ENCODE peak calls at places on chromosome 16, in six cellular contexts. X is tibial artery; L is stimulated activated CD8-positive, alpha-beta memory T cell treated with anti-CD3 and anti-CD28 coated beads, Interleukin-15, amount 100 ng/mL, for 24 hours; G is B cell; I is Calu3; Y is HFF-Myc. U is an unnamed sample.

GRCh38 chr16:52488837-52489289 is 58.1 kb downstream of the TOX3 start:
- DNase-seq in X (no peak), L (no peak), G (no peak), I (no peak), Y (no peak), U (no peak)

GRCh38 chr16:67666538-67667433 is at the start of the genes C16orf86 and ENKD1:
- DNase-seq in X (peak; percentile 80), L (peak; percentile 53), G (peak; percentile 92), I (peak; percentile 82), Y (no peak), U (no peak)

GRCh38 chr16:67649494-67649931 is 4.6 kb downstream of the CARMIL2 start:
- DNase-seq in X (no peak), L (no peak), G (no peak), I (no peak), Y (no peak), U (no peak)

GRCh38 chr16:52193441-52193840 is 353.5 kb downstream of the TOX3 start:
- DNase-seq in X (no peak), L (no peak), G (no peak), I (peak; percentile 34), Y (no peak), U (no peak)

GRCh38 chr16:11125936-11126335 is 130.1 kb downstream of the SOCS1 start:
- DNase-seq in X (no peak), L (no peak), G (no peak), I (no peak), Y (no peak), U (no peak)

GRCh38 chr16:59683709-59684108 is 949.6 kb upstream of the GOT2 start:
- DNase-seq in X (no peak), L (no peak), G (no peak), I (no peak), Y (no peak), U (no peak)

GRCh38 chr16:87780385-87780989 is 14.7 kb upstream of the KLHDC4 start:
- DNase-seq in X (peak; percentile 39), L (no peak), G (peak; percentile 59), I (no peak), Y (no peak), U (no peak)

GRCh38 chr16:2532494-2533141 is 1.4 kb upstream of the CEMP1 start:
- DNase-seq in X (peak; percentile 67), L (no peak), G (peak; percentile 77), I (peak; percentile 83), Y (no peak), U (no peak)

GRCh38 chr16:9372934-9373890 is 281.8 kb downstream of the HAPSTR1 start:
- DNase-seq in X (no peak), L (no peak), G (no peak), I (no peak), Y (no peak), U (no peak)

GRCh38 chr16:51031598-51031997 is 119.5 kb downstream of the SALL1 start:
- DNase-seq in X (no peak), L (no peak), G (no peak), I (no peak), Y (no peak), U (no peak)

GRCh38 chr16:57766714-57767348 is 31.3 kb downstream of the KATNB1 start:
- DNase-seq in X (no peak), L (no peak), G (no peak), I (no peak), Y (no peak), U (no peak)

GRCh38 chr16:22672830-22673210 is 141.1 kb upstream of the HS3ST2 start:
- DNase-seq in X (no peak), L (no peak), G (no peak), I (no peak), Y (no peak), U (no peak)

GRCh38 chr16:64280317-64280716 is 841.5 kb downstream of the CDH11 start:
- DNase-seq in X (no peak), L (no peak), G (no peak), I (no peak), Y (no peak), U (no peak)

GRCh38 chr16:675884-676564 is 553 bp downstream of the RHBDL1 start:
- DNase-seq in X (no peak), L (no peak), G (no peak), I (no peak), Y (no peak), U (no peak)

GRCh38 chr16:27218756-27219155 is 15.4 kb downstream of the KDM8 start:
- DNase-seq in X (no peak), L (no peak), G (no peak), I (no peak), Y (no peak), U (no peak)

GRCh38 chr16:11639008-11639562 is 29.2 kb upstream of the SNN start:
- DNase-seq in X (no peak), L (no peak), G (no peak), I (no peak), Y (no peak), U (no peak)

GRCh38 chr16:83403751-83404150 is 404.0 kb upstream of the HSBP1 start:
- DNase-seq in X (no peak), L (no peak), G (no peak), I (no peak), Y (no peak), U (no peak)

GRCh38 chr16:75456971-75457370 is 7.5 kb downstream of the TMEM170A start:
- DNase-seq in X (no peak), L (no peak), G (no peak), I (no peak), Y (no peak), U (no peak)

GRCh38 chr16:3618782-3619166 is 7.4 kb upstream of the SLX4 start:
- DNase-seq in X (no peak), L (no peak), G (no peak), I (no peak), Y (no peak), U (no peak)

GRCh38 chr16:88686062-88686438 is 257 bp downstream of the SNAI3 start:
- DNase-seq in X (no peak), L (no peak), G (no peak), I (no peak), Y (no peak), U (no peak)

GRCh38 chr16:10668322-10669045 is 26.2 kb downstream of the TEKT5 start:
- DNase-seq in X (no peak), L (no peak), G (no peak), I (peak; percentile 70), Y (no peak), U (no peak)

GRCh38 chr16:14018848-14019247 is 52.3 kb upstream of the MRTFB start:
- DNase-seq in X (no peak), L (no peak), G (no peak), I (no peak), Y (no peak), U (no peak)

GRCh38 chr16:27463741-27464662 is 62.0 kb downstream of the IL21R start:
- DNase-seq in X (no peak), L (no peak), G (no peak), I (no peak), Y (no peak), U (no peak)

GRCh38 chr16:57681950-57682728 is 12.5 kb upstream of the DRC7 start:
- DNase-seq in X (no peak), L (no peak), G (no peak), I (no peak), Y (no peak), U (no peak)

GRCh38 chr16:28207425-28207824 is 4.3 kb downstream of the XPO6 start:
- DNase-seq in X (no peak), L (no peak), G (no peak), I (no peak), Y (no peak), U (no peak)

GRCh38 chr16:86512860-86513470 is 2.6 kb downstream of the FOXF1 start:
- DNase-seq in X (no peak), L (no peak), G (no peak), I (no peak), Y (no peak), U (no peak)

GRCh38 chr16:8905168-8905762 is 23.1 kb downstream of the LITAFD start:
- DNase-seq in X (no peak), L (no peak), G (peak; percentile 34), I (peak; percentile 29), Y (no peak), U (peak; percentile 37)

U was measured in NCI-H524 treated with DMSO at 0.1 percent for 48 hours.